ENCODE peak calls at places on chromosomes 13 and 19, in eight cellular contexts. X is activated naive CD8-positive, alpha-beta T cell treated with anti-CD3 and anti-CD28 coated beads for 36 hours; Q is ascending aorta; G is iris pigment epithelial cell; P is cardiac fibroblast; O is AG08396; D is renal cortical epithelial cell; F is posterior cingulate gyrus. J is an unnamed sample.

GRCh38 chr19:12647047-12647446 is 19.5 kb downstream of the MAN2B1 start:
- DNase-seq in F (peak), X (no peak), D (no peak), Q (no peak), O (no peak), G (no peak), P (no peak), J (no peak)

GRCh38 chr19:13691569-13691968 is 72.8 kb upstream of the MRI1 start:
- DNase-seq in D (no peak), G (no peak), P (no peak), F (no peak), O (no peak), X (no peak), Q (no peak), J (no peak)

GRCh38 chr13:91375119-91375729 is 23.2 kb upstream of the GPC5 start:
- DNase-seq in D (peak), F (no peak), Q (no peak), G (peak), O (peak), X (no peak), P (peak), J (no peak)

GRCh38 chr13:27266937-27267336 is 3.7 kb upstream of the RASL11A start:
- DNase-seq in Q (no peak), F (no peak), O (no peak), D (no peak), X (no peak), G (peak), P (no peak), J (no peak)

GRCh38 chr19:57282011-57282636 is 1.8 kb downstream of the ZNF460 start:
- DNase-seq in Q (no peak), O (no peak), F (no peak), P (no peak), D (no peak), G (no peak), X (peak), J (no peak)

GRCh38 chr13:45798851-45799250 is 52.7 kb downstream of the SIAH3 start:
- DNase-seq in P (no peak), Q (no peak), D (no peak), X (no peak), O (no peak), G (no peak), F (no peak), J (no peak)

GRCh38 chr19:27966390-27966816 is 1246.5 kb downstream of the UQCRFS1 start:
- DNase-seq in Q (no peak), X (no peak), F (no peak), P (peak), O (peak), D (peak), G (peak), J (no peak)

GRCh38 chr13:95298971-95299627 is 2.2 kb downstream of the ABCC4 start:
- DNase-seq in P (peak), G (peak), O (peak), D (peak), X (peak), F (peak), Q (no peak), J (no peak)

GRCh38 chr19:19009951-19010350 is 23.4 kb downstream of the SUGP2 start:
- DNase-seq in X (no peak), F (peak), G (no peak), O (no peak), P (no peak), D (no peak), Q (no peak), J (no peak)

GRCh38 chr13:29761160-29761559 is 89.3 kb downstream of the UBL3 start:
- DNase-seq in F (no peak), G (no peak), X (no peak), Q (no peak), O (no peak), D (no peak), P (no peak), J (no peak)